ENCODE peak calls at places on chromosomes 2 and 18, in nine cellular contexts. K is A673, M is cardiac muscle cell, V is lung, O is pancreas, H is adrenal gland, D is WERI-Rb-1, I is ascending aorta, W is suprapubic skin. J is an unnamed sample.

GRCh38 chr2:176099737-176100546 is at the start of gene HOXD12:
- DNase-seq in K (no peak), V (no peak), H (no peak), M (no peak), O (no peak), I (no peak), D (no peak), W (peak; percentile 70), J (no peak)

GRCh38 chr2:76953733-76954347 is 568.3 kb downstream of the LRRTM4 start:
- DNase-seq in K (peak; percentile 85), V (peak; percentile 29), D (peak; percentile 69), I (no peak), M (peak; percentile 49), H (peak; percentile 28), W (no peak), O (peak; percentile 59), J (peak; percentile 11)

GRCh38 chr2:162280654-162281053 is 37.4 kb upstream of the FAP start:
- DNase-seq in D (no peak), M (no peak), W (no peak), K (no peak), H (no peak), O (no peak), V (no peak), I (no peak), J (no peak)

GRCh38 chr18:48216639-48217280 is 192.4 kb downstream of the ZBTB7C start:
- DNase-seq in H (no peak), O (no peak), V (no peak), W (no peak), I (no peak), M (no peak), D (no peak), K (no peak), J (no peak)

GRCh38 chr2:160583162-160583522 is 89.5 kb upstream of the RBMS1 start:
- DNase-seq in O (no peak), W (no peak), K (peak; percentile 34), V (no peak), M (peak; percentile 79), H (peak; percentile 18), D (no peak), I (no peak), J (peak; percentile 69)

GRCh38 chr18:37544196-37544595 is 21.4 kb downstream of the CELF4 start:
- DNase-seq in V (no peak), M (no peak), O (no peak), D (no peak), W (no peak), H (no peak), K (no peak), I (no peak), J (no peak)

GRCh38 chr2:112059671-112060070 is 4.6 kb downstream of the TMEM87B start:
- DNase-seq in V (no peak), K (no peak), H (no peak), I (no peak), W (no peak), D (no peak), M (no peak), O (no peak), J (no peak)

GRCh38 chr2:12057436-12058166 is 311.2 kb downstream of the LPIN1 start:
- DNase-seq in W (no peak), H (peak; percentile 58), K (peak; percentile 93), D (no peak), M (no peak), V (no peak), O (no peak), I (peak; percentile 16), J (peak; percentile 31)

GRCh38 chr18:79552696-79553095 is 126.9 kb upstream of the CTDP1 start:
- DNase-seq in D (no peak), M (no peak), I (no peak), V (no peak), K (no peak), H (no peak), W (peak; percentile 66), O (no peak), J (no peak)

GRCh38 chr2:9779572-9780264 is 63.6 kb upstream of the TAF1B start:
- DNase-seq in O (no peak), I (no peak), D (no peak), H (no peak), V (no peak), W (peak; percentile 74), K (no peak), M (no peak), J (no peak)

GRCh38 chr18:23397907-23398306 is 55.2 kb upstream of the RIOK3 start:
- DNase-seq in V (no peak), K (no peak), O (no peak), M (no peak), H (no peak), W (no peak), I (no peak), D (no peak), J (no peak)

GRCh38 chr2:150866431-150866830 is 379.0 kb upstream of the RND3 start:
- DNase-seq in K (no peak), W (no peak), D (no peak), V (no peak), M (peak; percentile 60), I (no peak), O (no peak), H (no peak), J (peak; percentile 42)

GRCh38 chr2:219642064-219642444 is 14.6 kb downstream of the SLC4A3 start:
- DNase-seq in V (no peak), W (peak; percentile 75), K (no peak), I (no peak), D (no peak), O (no peak), M (no peak), H (no peak), J (no peak)

DNA sequence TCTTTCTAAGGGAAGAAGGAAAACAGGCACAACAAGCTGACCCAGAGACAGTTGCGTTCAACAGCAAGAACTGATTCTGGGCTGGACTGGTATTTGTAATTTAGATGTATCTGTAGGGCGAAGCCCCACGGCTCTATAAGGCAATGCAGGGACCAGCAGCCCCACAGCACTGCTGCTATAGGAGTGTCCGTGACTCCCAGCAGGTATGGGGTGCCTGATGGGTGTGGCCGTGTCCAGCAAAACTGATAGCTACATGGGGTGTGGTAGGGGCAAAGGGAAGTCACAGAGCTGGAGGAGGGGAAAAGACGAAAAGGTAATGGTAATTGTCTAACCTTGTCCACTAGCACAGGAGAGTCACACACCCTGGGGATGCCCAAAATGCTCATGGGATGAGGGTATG is 48.3 kb upstream of the ASPRV1 start:
- DNase-seq in M (no peak), H (no peak), O (no peak), W (peak; percentile 23), K (no peak), D (no peak), I (no peak), V (no peak), J (no peak)
- H3K36me3 ChIP-seq in M (no peaks in the 10 kb centered on the region), H (no peaks in the 10 kb centered on the region), O (no peaks in the 10 kb centered on the region), W (no peaks in the 10 kb centered on the region), K (no peaks in the 10 kb centered on the region), D (no peaks in the 10 kb centered on the region), I (no peaks in the 10 kb centered on the region), V (no peaks in the 10 kb centered on the region), J (no peaks in the 10 kb centered on the region)

DNA sequence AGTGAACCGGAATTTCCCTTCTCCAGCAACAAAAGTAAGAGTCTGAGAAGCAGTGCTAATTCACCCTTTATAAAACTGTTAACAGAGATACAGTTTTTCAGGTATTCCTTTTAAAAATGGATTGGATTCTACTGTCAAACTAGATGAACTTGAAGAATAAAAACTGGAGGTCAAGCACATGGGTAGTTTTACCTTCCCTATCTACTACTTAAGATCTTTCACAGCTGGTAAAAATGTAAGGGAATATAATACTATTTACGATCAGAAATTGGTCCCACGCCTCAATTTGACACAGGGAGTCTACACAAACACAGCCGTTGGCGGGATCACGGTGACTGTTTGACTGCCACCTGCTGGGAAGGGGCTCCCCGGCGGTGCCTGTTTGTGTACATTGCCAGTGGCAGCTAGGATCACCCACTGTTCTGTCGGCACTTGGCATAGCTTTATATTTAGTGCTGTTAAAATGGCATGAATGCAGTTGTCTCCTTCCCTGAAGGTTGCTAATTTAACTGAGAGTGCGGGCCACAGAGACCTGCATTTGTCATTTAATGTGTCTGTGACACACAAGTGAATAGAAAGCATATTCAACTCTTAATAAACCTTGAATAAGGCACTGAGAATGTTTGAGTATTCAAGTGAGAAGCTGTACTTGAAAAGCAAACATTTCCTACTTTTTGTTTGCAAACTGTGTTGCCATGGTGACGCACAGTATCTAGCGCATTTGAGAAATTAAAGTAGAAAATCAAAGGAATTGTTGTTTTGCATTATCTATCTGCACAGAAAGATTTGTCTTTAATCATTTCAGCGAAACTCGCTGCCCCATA is 59.6 kb downstream of the ABCG8 start:
- DNase-seq in H (no peak), I (no peak), W (no peak), O (peak; percentile 68), V (peak; percentile 50), K (peak; percentile 71), D (no peak), M (no peak), J (peak; percentile 55)
- TF ChIP-seq CTCF in H (no peak), I (no peak), W (no peak), O (peak; percentile 22), V (no peak), K (peak; percentile 43), D (peak; percentile 55), M (no peak), J (peak; percentile 55)

DNA sequence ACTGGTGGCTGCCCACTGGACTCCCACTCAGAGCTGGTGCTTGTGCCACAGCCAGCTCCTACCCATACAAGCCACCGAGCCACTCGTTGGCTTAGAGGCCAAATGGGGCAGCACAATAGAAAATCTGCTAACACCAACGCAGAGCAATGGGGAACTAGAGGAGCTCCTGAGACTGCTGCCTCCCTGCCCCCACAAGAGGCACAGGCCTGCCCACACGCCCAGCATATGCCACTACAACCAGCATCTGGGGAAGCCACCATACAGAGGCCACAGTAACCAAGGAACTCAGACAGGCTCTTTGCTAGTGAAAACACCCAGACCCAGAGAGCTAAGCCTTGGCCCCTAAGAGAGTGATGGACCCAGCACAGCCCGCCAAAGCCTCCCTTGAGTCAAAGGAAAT is 231.2 kb upstream of the RAB6C start:
- DNase-seq in D (no peak), V (no peak), W (peak; percentile 18), K (no peak), I (no peak), O (no peak), H (no peak), M (no peak), J (no peak)
- H3K27ac ChIP-seq in D (no peak overlapping the region), V (no peak overlapping the region), W (no peak overlapping the region), K (no peak overlapping the region), I (no peak overlapping the region), O (no peak overlapping the region), H (no peak overlapping the region), M (no peak overlapping the region), J (no peak overlapping the region)

DNA sequence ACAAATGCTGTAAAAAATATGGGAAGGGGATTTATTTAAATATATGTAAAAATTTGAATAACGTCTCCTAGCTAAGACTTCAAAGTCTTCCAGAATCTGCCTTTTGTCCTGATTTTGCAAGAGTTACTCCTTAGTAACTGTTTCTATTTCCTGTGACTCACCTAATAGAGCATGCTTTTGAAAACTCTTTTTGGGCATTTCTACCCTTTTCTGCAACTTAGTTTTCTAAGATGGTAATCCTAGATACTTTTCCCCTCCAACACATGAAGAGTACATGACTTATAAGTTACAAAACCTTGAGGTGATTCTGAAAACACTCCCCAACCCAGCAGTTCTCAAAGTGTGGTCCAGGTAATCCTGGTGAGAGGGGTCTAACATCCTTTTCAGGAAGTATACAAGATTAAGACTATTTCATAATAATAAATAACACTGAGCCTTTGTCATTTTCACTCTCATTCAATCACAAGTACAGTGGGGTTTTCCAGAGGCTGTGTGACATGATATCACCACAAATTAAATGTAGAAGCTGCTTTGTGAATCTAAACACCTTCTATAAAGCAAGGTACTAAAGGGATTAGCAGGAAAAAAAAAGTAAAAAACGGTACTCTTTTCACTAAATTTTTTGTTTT is 31.9 kb downstream of the PPP4R3B start:
- DNase-seq in M (peak; percentile 81), D (no peak), O (no peak), V (no peak), I (no peak), W (no peak), K (peak; percentile 58), H (no peak), J (peak; percentile 20)
- H3K36me3 ChIP-seq in M (peaks cover 33% of the 10 kb centered on the region), D (peaks cover 56% of the 10 kb centered on the region), O (peaks cover 4% of the 10 kb centered on the region), V (peaks cover 9% of the 10 kb centered on the region), I (peaks cover 25% of the 10 kb centered on the region), W (peaks cover 24% of the 10 kb centered on the region), K (peaks cover 27% of the 10 kb centered on the region), H (no peaks in the 10 kb centered on the region), J (peaks cover 4% of the 10 kb centered on the region)

J was measured in brain microvascular endothelial cell.